ENCODE peak calls at places on chromosome 12, in six cellular contexts. A, F, O, Y, M and K are unnamed samples.

GRCh38 chr12:124096109-124096508 is 123.1 kb downstream of the ZNF664 start:
- DNase-seq in O (no peak), Y (no peak), M (no peak), F (no peak), A (no peak), K (peak; percentile 28)

GRCh38 chr12:49330631-49331359 is 6.2 kb downstream of the C1QL4 start:
- DNase-seq in M (no peak), Y (no peak), A (no peak), F (no peak), O (no peak), K (no peak)

GRCh38 chr12:79388006-79388405 is 302.8 kb downstream of the PAWR start:
- DNase-seq in Y (no peak), O (no peak), A (no peak), M (no peak), F (no peak), K (no peak)

GRCh38 chr12:6132496-6132895 is 8.0 kb upstream of the VWF start:
- DNase-seq in O (no peak), A (no peak), M (no peak), Y (no peak), F (no peak), K (no peak)

GRCh38 chr12:113065126-113066007 is 8.8 kb downstream of the DTX1 start:
- DNase-seq in F (peak; percentile 50), M (no peak), Y (no peak), O (no peak), A (no peak), K (peak; percentile 36)

GRCh38 chr12:56192582-56192981 is 3.3 kb upstream of the SMARCC2 start:
- DNase-seq in M (no peak), A (no peak), Y (no peak), O (no peak), F (no peak), K (no peak)

GRCh38 chr12:1534708-1535107 is 59.7 kb downstream of the FBXL14 start:
- DNase-seq in M (peak; percentile 52), Y (no peak), F (no peak), O (no peak), A (no peak), K (no peak)

GRCh38 chr12:93539821-93540220 is 32.7 kb upstream of the SOCS2 start:
- DNase-seq in M (no peak), O (no peak), F (no peak), A (no peak), Y (no peak), K (no peak)

GRCh38 chr12:110591508-110592051 is 8.5 kb upstream of the PPTC7 start:
- DNase-seq in O (no peak), M (no peak), F (no peak), A (no peak), Y (no peak), K (no peak)

GRCh38 chr12:91226951-91227350 is 44.3 kb upstream of the DCN start:
- DNase-seq in Y (no peak), M (no peak), F (no peak), A (no peak), O (no peak), K (no peak)

GRCh38 chr12:97995578-97995977 is 519.8 kb upstream of the TMPO start:
- DNase-seq in Y (no peak), O (no peak), A (no peak), M (no peak), F (no peak), K (no peak)

GRCh38 chr12:53452159-53453077 is 516 bp downstream of the PCBP2 start:
- DNase-seq in A (peak; percentile 62), O (peak; percentile 75), Y (peak; percentile 6), F (peak; percentile 76), M (peak; percentile 53), K (peak; percentile 21)

GRCh38 chr12:71652656-71653055 is 11.0 kb downstream of the ZFC3H1 start:
- DNase-seq in O (no peak), M (no peak), A (no peak), Y (no peak), F (no peak), K (no peak)

GRCh38 chr12:100919116-100919515 is 124.5 kb downstream of the ANO4 start:
- DNase-seq in A (no peak), M (no peak), O (no peak), F (no peak), Y (no peak), K (no peak)

GRCh38 chr12:21551811-21552469 is 25.8 kb downstream of the SPX start:
- DNase-seq in A (no peak), M (no peak), O (no peak), Y (no peak), F (no peak), K (no peak)